ENCODE peak calls at places on chromosomes 12 and 14, in six cellular contexts. One of them, this sample, is unnamed.
A peak's percentile ranks its signal among the peaks of the same experiment; 100 is the strongest.

GRCh38 chr12:62618948-62619347 is 152.3 kb downstream of the MON2 start:
- DNase-seq in uterus: no peak
- DNase-seq in transverse colon: no peak
- DNase-seq in ovary: no peak
- DNase-seq in IMR-90: no peak
- DNase-seq in heart left ventricle: no peak
- DNase-seq in this sample: no peak

GRCh38 chr12:6234214-6234613 is 34.0 kb downstream of the CD9 start:
- DNase-seq in uterus: no peak
- DNase-seq in transverse colon: no peak
- DNase-seq in ovary: no peak
- DNase-seq in IMR-90: peak; percentile 61
- DNase-seq in heart left ventricle: no peak
- DNase-seq in this sample: no peak

GRCh38 chr14:22976620-22977433 is 5.5 kb downstream of the AJUBA start:
- DNase-seq in uterus: no peak
- DNase-seq in transverse colon: peak; percentile 31
- DNase-seq in ovary: peak; percentile 12
- DNase-seq in IMR-90: peak; percentile 63
- DNase-seq in heart left ventricle: no peak
- DNase-seq in this sample: peak; percentile 68

GRCh38 chr12:49955899-49956662 is 5.5 kb downstream of the AQP2 start:
- DNase-seq in uterus: no peak
- DNase-seq in transverse colon: no peak
- DNase-seq in ovary: no peak
- DNase-seq in IMR-90: no peak
- DNase-seq in heart left ventricle: no peak
- DNase-seq in this sample: no peak

GRCh38 chr12:25308761-25309160 is 58.0 kb upstream of the KRAS start:
- DNase-seq in uterus: no peak
- DNase-seq in transverse colon: no peak
- DNase-seq in ovary: no peak
- DNase-seq in IMR-90: peak; percentile 80
- DNase-seq in heart left ventricle: no peak
- DNase-seq in this sample: no peak

GRCh38 chr14:67557118-67557517 is 24.0 kb downstream of the PLEKHH1 start:
- DNase-seq in uterus: no peak
- DNase-seq in transverse colon: no peak
- DNase-seq in ovary: no peak
- DNase-seq in IMR-90: peak; percentile 22
- DNase-seq in heart left ventricle: no peak
- DNase-seq in this sample: no peak

GRCh38 chr12:131092911-131093901 is 139.5 kb downstream of the ADGRD1 start:
- DNase-seq in uterus: peak; percentile 6
- DNase-seq in transverse colon: peak; percentile 65
- DNase-seq in ovary: peak; percentile 13
- DNase-seq in IMR-90: no peak
- DNase-seq in heart left ventricle: peak; percentile 6
- DNase-seq in this sample: peak; percentile 42

GRCh38 chr12:9040484-9041186 is 51.3 kb downstream of the KLRG1 start:
- DNase-seq in uterus: no peak
- DNase-seq in transverse colon: no peak
- DNase-seq in ovary: no peak
- DNase-seq in IMR-90: no peak
- DNase-seq in heart left ventricle: no peak
- DNase-seq in this sample: no peak

GRCh38 chr12:42638011-42638410 is 48.5 kb upstream of the PRICKLE1 start:
- DNase-seq in uterus: no peak
- DNase-seq in transverse colon: no peak
- DNase-seq in ovary: no peak
- DNase-seq in IMR-90: no peak
- DNase-seq in heart left ventricle: no peak
- DNase-seq in this sample: no peak

DNA sequence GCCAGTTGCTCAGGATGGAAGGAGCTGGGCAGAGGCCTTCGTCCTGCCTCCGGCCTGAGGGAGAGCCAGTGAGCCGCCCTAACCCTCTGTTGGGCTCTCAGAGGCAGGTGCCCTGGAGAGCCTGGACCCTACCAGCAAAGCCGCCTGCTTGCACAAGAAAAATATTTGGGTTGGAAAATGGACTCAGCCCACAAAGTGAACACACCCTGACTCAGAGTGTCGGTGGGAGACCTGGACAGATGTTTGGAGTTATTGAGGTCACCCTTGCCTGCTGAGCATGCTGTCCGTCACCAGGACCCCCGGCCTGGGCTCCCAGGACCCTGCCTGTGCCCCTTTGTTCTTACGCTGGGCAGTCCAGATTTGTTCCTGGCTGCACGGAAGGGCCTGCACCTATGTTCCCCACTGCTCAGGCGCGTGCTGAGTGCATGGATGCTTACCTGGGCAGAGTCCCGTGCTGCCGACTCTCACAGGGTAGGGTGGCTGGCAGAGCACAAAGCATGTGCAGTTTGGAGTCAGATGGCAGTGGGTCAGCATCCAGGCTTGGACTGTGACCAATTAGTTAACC is 22.4 kb downstream of the FAM181A start:
- DNase-seq in uterus: no peak
- DNase-seq in transverse colon: no peak
- DNase-seq in ovary: no peak
- DNase-seq in IMR-90: peak; percentile 9
- DNase-seq in heart left ventricle: no peak
- DNase-seq in this sample: no peak
- H3K4me1 ChIP-seq in uterus: no peaks in the 10 kb centered on the region
- H3K4me1 ChIP-seq in transverse colon: no peaks in the 10 kb centered on the region
- H3K4me1 ChIP-seq in ovary: no peaks in the 10 kb centered on the region
- H3K4me1 ChIP-seq in IMR-90: no peaks in the 10 kb centered on the region
- H3K4me1 ChIP-seq in heart left ventricle: no peaks in the 10 kb centered on the region
- H3K4me1 ChIP-seq in this sample: no peaks in the 10 kb centered on the region

GRCh38 chr12:57092529-57092862 is 3.6 kb downstream of the NAB2 start:
- DNase-seq in uterus: no peak
- DNase-seq in transverse colon: no peak
- DNase-seq in ovary: no peak
- DNase-seq in IMR-90: no peak
- DNase-seq in heart left ventricle: no peak
- DNase-seq in this sample: no peak

GRCh38 chr12:57091633-57092528 is 3.0 kb downstream of the NAB2 start:
- DNase-seq in uterus: no peak
- DNase-seq in transverse colon: no peak
- DNase-seq in ovary: no peak
- DNase-seq in IMR-90: no peak
- DNase-seq in heart left ventricle: no peak
- DNase-seq in this sample: no peak

GRCh38 chr12:57092876-57093411 is 4.0 kb downstream of the NAB2 start:
- DNase-seq in uterus: no peak
- DNase-seq in transverse colon: no peak
- DNase-seq in ovary: no peak
- DNase-seq in IMR-90: no peak
- DNase-seq in heart left ventricle: no peak
- DNase-seq in this sample: no peak

GRCh38 chr12:57094194-57095160 is 5.6 kb downstream of the NAB2 start:
- DNase-seq in uterus: no peak
- DNase-seq in transverse colon: no peak
- DNase-seq in ovary: no peak
- DNase-seq in IMR-90: no peak
- DNase-seq in heart left ventricle: no peak
- DNase-seq in this sample: no peak

GRCh38 chr12:57093412-57094193 is 4.7 kb downstream of the NAB2 start:
- DNase-seq in uterus: peak; percentile 94
- DNase-seq in transverse colon: peak; percentile 67
- DNase-seq in ovary: peak; percentile 93
- DNase-seq in IMR-90: peak; percentile 90
- DNase-seq in heart left ventricle: peak; percentile 85
- DNase-seq in this sample: no peak
- TF ChIP-seq POLR2A in uterus: peak; percentile 29
- TF ChIP-seq POLR2A in transverse colon: peak; percentile 22
- TF ChIP-seq POLR2A in ovary: no peak
- TF ChIP-seq POLR2A in IMR-90: peak; percentile 60
- TF ChIP-seq POLR2A in heart left ventricle: no peak
- TF ChIP-seq POLR2A in this sample: no peak

GRCh38 chr14:90649096-90649495 is 167.1 kb downstream of the TTC7B start:
- DNase-seq in uterus: no peak
- DNase-seq in transverse colon: no peak
- DNase-seq in ovary: no peak
- DNase-seq in IMR-90: peak; percentile 61
- DNase-seq in heart left ventricle: no peak
- DNase-seq in this sample: no peak

GRCh38 chr14:90647469-90647868 is 168.8 kb downstream of the TTC7B start:
- DNase-seq in uterus: no peak
- DNase-seq in transverse colon: no peak
- DNase-seq in ovary: no peak
- DNase-seq in IMR-90: no peak
- DNase-seq in heart left ventricle: no peak
- DNase-seq in this sample: no peak

GRCh38 chr14:90651976-90652560 is 164.2 kb downstream of the TTC7B start:
- DNase-seq in uterus: no peak
- DNase-seq in transverse colon: no peak
- DNase-seq in ovary: no peak
- DNase-seq in IMR-90: no peak
- DNase-seq in heart left ventricle: no peak
- DNase-seq in this sample: no peak

GRCh38 chr14:90651405-90651804 is 164.8 kb downstream of the TTC7B start:
- DNase-seq in uterus: no peak
- DNase-seq in transverse colon: no peak
- DNase-seq in ovary: no peak
- DNase-seq in IMR-90: no peak
- DNase-seq in heart left ventricle: no peak
- DNase-seq in this sample: no peak

DNA sequence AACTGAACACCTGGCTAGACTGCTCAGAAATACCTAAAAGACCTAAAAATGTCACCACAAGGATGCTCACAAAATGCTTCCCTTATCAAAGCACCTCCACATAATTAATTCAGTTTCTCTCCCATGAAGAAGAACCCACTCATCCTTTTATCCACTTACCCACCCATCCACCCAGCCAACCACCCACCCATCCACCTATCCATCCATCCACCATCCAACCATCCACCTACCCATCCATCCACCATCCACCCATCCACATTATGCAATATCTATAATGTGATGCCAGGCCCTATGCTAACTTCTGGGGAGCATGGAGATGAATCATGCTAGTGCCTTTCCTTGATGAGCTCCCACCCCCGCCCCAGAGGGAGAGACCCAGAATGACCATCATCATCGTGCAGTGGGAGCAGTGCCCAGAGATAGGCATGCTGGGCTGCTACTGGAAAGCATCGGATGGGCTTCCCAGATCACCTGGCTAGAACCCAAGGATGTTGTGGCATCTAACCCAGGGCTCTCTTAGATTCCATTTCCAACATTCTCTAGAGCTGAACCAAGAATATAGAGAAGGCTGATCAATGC is 166.6 kb downstream of the TTC7B start:
- DNase-seq in uterus: no peak
- DNase-seq in transverse colon: no peak
- DNase-seq in ovary: no peak
- DNase-seq in IMR-90: no peak
- DNase-seq in heart left ventricle: no peak
- DNase-seq in this sample: no peak
- H3K36me3 ChIP-seq in uterus: no peaks in the 10 kb centered on the region
- H3K36me3 ChIP-seq in transverse colon: no peaks in the 10 kb centered on the region
- H3K36me3 ChIP-seq in ovary: no peaks in the 10 kb centered on the region
- H3K36me3 ChIP-seq in IMR-90: peaks cover 11% of the 10 kb centered on the region
- H3K36me3 ChIP-seq in heart left ventricle: peaks cover 16% of the 10 kb centered on the region
- H3K36me3 ChIP-seq in this sample: peaks cover 3% of the 10 kb centered on the region

DNA sequence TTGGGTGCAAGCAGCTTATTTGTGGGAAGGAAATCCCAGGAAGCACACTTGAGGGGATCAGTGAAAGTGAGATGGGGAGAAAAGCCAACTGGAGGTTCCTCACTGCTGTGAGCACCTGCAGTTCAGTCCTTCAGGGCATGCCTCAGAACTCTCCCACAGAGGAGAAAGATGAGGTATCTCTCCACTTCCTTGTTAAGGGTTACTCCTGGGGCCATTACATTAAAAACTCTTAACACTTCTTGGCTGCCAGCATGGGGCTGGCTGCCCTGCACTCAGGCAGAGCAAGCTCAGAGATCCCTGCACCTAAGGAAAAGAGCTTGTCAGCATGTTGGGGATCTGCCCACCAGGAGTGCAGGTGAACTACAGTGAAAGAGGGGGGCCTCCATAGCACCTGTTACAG is 28.8 kb downstream of the FERMT2 start:
- DNase-seq in uterus: no peak
- DNase-seq in transverse colon: no peak
- DNase-seq in ovary: no peak
- DNase-seq in IMR-90: no peak
- DNase-seq in heart left ventricle: no peak
- DNase-seq in this sample: no peak
- H3K4me1 ChIP-seq in uterus: peaks cover 23% of the 10 kb centered on the region
- H3K4me1 ChIP-seq in transverse colon: peaks cover 16% of the 10 kb centered on the region
- H3K4me1 ChIP-seq in ovary: peaks cover 20% of the 10 kb centered on the region
- H3K4me1 ChIP-seq in IMR-90: peaks cover 30% of the 10 kb centered on the region
- H3K4me1 ChIP-seq in heart left ventricle: peaks cover 60% of the 10 kb centered on the region
- H3K4me1 ChIP-seq in this sample: peaks cover 72% of the 10 kb centered on the region

DNA sequence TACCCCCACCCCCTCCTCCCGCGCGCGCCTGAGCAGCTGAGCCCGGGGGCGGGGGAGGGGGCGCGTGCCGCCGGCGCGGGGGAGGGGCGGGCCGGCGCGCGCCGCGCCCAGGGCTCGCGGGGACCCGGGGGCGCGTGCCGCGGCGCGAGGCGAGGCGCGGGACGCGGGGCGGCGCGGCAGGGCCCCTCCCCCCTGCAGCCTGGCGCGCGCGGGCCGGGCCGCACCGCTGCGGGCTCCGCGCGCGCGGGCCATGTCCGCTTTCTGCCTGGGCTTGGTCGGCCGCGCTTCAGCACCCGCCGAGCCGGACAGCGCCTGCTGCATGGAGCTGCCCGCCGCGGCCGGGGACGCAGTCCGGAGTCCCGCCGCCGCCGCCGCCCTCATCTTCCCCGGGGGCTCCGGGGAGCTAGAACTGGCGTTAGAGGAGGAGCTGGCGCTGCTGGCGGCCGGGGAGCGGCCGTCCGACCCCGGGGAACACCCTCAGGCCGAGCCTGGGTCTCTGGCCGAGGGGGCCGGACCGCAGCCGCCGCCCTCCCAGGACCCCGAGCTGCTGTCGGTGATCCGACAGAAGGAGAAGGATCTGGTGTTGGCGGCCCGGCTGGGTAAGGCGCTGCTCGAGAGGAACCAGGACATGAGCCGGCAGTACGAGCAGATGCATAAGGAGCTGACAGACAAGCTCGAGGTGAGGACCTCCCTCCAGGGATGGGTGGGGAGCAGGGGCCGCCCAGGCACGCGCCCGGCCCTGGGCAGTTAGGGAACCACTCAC is 764 bp downstream of the BICDL1 start:
- DNase-seq in uterus: peak; percentile 41
- DNase-seq in transverse colon: peak; percentile 86
- DNase-seq in ovary: peak; percentile 56
- DNase-seq in IMR-90: peak; percentile 64
- DNase-seq in heart left ventricle: peak; percentile 80
- DNase-seq in this sample: peak; percentile 85
- TF ChIP-seq POLR2A in uterus: no peak
- TF ChIP-seq POLR2A in transverse colon: no peak
- TF ChIP-seq POLR2A in ovary: no peak
- TF ChIP-seq POLR2A in IMR-90: no peak
- TF ChIP-seq POLR2A in heart left ventricle: no peak
- TF ChIP-seq POLR2A in this sample: no peak